ENCODE peak calls at places on chromosome 21, in nine cellular contexts. M is colonic mucosa, W is sigmoid colon, H is fibroblast of lung, D is stomach, T is GM23338, N is GM12865, P is heart right ventricle, K is fibroblast of the aortic adventitia. Y is an unnamed sample.

GRCh38 chr21:26171310-26172100 is 935 bp upstream of the APP start:
- DNase-seq in M (no peak), W (no peak), H (no peak), D (no peak), T (no peak), N (no peak), P (no peak), K (no peak), Y (no peak)

GRCh38 chr21:17726047-17726446 is 93.1 kb downstream of the C21orf91 start:
- DNase-seq in M (no peak), W (no peak), H (no peak), D (no peak), T (peak), N (no peak), P (no peak), K (no peak), Y (no peak)

GRCh38 chr21:28283652-28284490 is 708.8 kb downstream of the LTN1 start:
- DNase-seq in M (no peak), W (no peak), H (peak), D (no peak), T (no peak), N (no peak), P (no peak), K (peak), Y (peak)

GRCh38 chr21:14833952-14834351 is 230.8 kb downstream of the NRIP1 start:
- DNase-seq in M (no peak), W (no peak), H (no peak), D (no peak), T (no peak), N (no peak), P (no peak), K (no peak), Y (no peak)

GRCh38 chr21:27079807-27080206 is 112.9 kb upstream of the ADAMTS5 start:
- DNase-seq in M (no peak), W (no peak), H (no peak), D (no peak), T (no peak), N (no peak), P (no peak), K (no peak), Y (no peak)

GRCh38 chr21:41170442-41170841 is 2.5 kb downstream of the BACE2 start:
- DNase-seq in M (peak), W (no peak), H (peak), D (peak), T (peak), N (peak), P (peak), K (peak), Y (peak)

GRCh38 chr21:34201001-34201400 is 127.6 kb downstream of the MRPS6 start:
- DNase-seq in M (no peak), W (no peak), H (no peak), D (no peak), T (no peak), N (no peak), P (no peak), K (no peak), Y (no peak)

GRCh38 chr21:34362136-34362444 is 1.7 kb upstream of the KCNE2 start:
- DNase-seq in M (no peak), W (no peak), H (no peak), D (no peak), T (no peak), N (no peak), P (no peak), K (no peak), Y (no peak)

GRCh38 chr21:35779167-35779566 is 281.2 kb downstream of the SETD4 start:
- DNase-seq in M (no peak), W (no peak), H (no peak), D (no peak), T (no peak), N (no peak), P (no peak), K (no peak), Y (no peak)

GRCh38 chr21:41358193-41359166 is 3.3 kb upstream of the MX2 start:
- DNase-seq in M (no peak), W (no peak), H (no peak), D (no peak), T (no peak), N (no peak), P (no peak), K (no peak), Y (no peak)

DNA sequence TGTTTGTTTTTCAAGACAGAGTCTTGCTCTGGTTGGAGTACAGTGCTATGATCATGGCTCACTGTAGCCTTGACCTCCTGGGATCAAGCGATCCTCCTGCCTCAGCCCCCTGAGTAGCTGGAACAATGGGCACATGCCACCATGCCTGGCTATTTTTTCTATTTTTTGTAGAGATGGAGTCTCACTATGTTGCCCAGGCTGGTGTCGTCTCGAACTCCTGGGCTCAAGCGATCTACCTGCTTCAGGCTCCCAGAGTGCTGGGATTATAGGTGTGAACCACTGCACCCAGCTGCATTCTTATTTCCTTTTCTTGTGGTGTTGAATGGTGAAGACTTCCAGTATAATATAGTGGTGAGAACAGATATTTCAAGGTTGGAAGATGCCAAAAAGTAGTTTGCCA is 28.0 kb downstream of the B3GALT5 start:
- DNase-seq in M (peak), W (no peak), H (no peak), D (no peak), T (no peak), N (no peak), P (no peak), K (no peak), Y (no peak)
- H3K4me3 ChIP-seq in M (no peak), W (no peak), H (no peak), D (no peak), T (no peak), N (no peak), P (no peak), K (no peak), Y (no peak)

DNA sequence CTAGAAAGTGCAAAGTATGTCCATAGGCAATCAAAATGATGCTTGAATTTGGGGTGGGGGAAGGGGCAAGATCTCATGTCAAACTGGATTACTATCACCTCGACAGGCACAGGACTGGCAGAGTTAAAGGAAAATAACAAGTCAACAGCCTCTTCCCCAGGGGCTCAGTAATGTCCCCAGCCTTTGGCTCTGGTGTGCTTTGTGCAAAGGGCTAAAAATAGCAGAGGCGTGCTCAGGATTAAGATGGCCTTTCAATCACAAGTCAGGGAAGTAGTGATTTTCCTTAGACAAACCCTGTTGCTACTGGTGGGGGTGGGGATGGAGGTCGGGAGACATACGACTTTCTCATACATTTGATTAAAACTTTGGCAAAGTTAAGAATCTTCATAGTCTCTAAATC is 63.4 kb upstream of the OLIG2 start:
- DNase-seq in M (no peak), W (no peak), H (no peak), D (no peak), T (no peak), N (no peak), P (no peak), K (no peak), Y (no peak)
- TF ChIP-seq CTCF in M (no peak), W (no peak), H (no peak), D (no peak), T (no peak), N (no peak), P (no peak), K (no peak), Y (no peak)

GRCh38 chr21:44918107-44918470 is 2.6 kb downstream of the ITGB2 start:
- DNase-seq in M (no peak), W (no peak), H (no peak), D (no peak), T (no peak), N (no peak), P (no peak), K (no peak), Y (no peak)

GRCh38 chr21:44916965-44917364 is 3.7 kb downstream of the ITGB2 start:
- DNase-seq in M (no peak), W (no peak), H (peak), D (no peak), T (no peak), N (no peak), P (no peak), K (no peak), Y (no peak)

GRCh38 chr21:44919111-44919912 is 1.4 kb downstream of the ITGB2 start:
- DNase-seq in M (no peak), W (no peak), H (no peak), D (no peak), T (no peak), N (no peak), P (no peak), K (no peak), Y (no peak)

GRCh38 chr21:44918581-44919033 is 2.1 kb downstream of the ITGB2 start:
- DNase-seq in M (no peak), W (no peak), H (no peak), D (no peak), T (peak), N (no peak), P (no peak), K (no peak), Y (no peak)

GRCh38 chr21:44917446-44918106 is 3.1 kb downstream of the ITGB2 start:
- DNase-seq in M (no peak), W (no peak), H (no peak), D (no peak), T (no peak), N (no peak), P (no peak), K (no peak), Y (no peak)
- H3K4me3 ChIP-seq in M (no peak), W (no peak), H (no peak), D (peak), T (no peak), N (no peak), P (no peak), K (no peak), Y (no peak)

DNA sequence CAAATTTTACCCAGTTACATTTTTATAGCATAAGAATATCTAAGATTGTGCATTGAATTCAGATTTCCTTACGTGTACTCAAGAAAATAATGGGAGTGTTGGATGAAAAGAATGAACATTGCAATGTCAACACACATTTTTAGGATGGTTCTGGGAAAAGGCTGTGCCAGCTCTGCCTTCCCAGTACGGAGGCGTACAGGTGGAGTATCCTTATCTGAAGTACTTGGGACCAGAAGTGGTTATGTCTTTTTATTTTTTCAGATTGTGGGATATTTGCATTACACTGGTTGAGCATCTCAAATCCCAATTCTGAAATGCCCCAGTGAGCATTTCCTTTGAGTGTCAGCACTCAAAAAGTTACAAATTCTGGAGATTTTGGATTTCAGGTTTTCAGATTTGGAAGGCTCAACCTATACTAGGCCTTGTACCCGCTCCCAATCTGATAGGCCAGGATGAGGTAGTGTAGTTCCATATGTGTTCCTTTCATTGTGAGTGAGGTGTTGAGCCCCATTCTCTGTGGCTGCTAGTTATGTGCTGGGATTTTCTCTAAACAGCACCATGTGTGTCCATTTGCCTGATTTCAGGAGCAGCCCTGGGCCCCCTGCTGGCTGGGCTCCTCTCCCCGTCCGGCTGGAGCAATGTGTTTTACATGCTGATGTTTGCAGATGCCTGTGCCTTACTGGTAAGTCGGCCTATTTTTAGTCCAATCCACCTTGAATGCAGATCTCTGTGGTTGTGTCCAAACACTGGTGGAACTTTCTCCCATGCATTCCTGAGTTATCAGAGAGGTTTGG is 60.8 kb downstream of the SLC37A1 start:
- DNase-seq in M (no peak), W (peak), H (peak), D (peak), T (no peak), N (no peak), P (no peak), K (no peak), Y (peak)
- TF ChIP-seq CTCF in M (no peak), W (no peak), H (peak), D (no peak), T (no peak), N (no peak), P (peak), K (peak), Y (peak)

DNA sequence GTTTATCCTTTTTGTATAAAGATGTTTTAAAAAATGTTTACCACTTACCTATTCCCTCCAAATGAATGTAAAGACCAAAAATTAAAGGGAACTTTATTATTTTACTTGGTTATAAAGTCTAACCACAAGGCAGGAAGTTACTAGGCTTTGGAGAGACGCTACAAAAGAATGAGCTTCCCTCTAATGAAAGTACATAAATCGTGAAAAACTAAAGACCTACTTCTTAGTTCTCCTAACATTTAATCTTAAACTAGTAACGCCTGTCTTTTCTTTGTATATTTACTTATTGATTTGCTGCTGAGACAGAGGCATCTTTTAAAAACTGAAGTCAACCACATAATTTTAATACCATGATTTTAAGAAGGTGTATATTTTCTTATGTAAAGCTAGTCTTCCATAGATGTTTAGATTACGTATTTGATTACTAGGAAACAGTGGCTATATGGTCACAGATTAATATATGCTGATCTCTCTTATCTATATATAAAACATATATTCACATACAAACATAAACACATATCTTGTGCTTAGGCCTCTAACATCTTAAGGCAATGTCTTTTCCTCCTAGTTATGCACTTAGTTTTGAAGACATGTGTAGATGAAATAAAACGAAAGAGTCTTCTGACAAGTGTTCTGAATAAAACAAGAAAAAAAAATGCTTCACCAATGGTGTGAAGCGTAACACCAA is 466.9 kb downstream of the USP25 start:
- DNase-seq in M (no peak), W (no peak), H (peak), D (no peak), T (no peak), N (no peak), P (no peak), K (peak), Y (no peak)
- H3K4me3 ChIP-seq in M (no peak), W (peak), H (peak), D (peak), T (no peak), N (no peak), P (peak), K (peak), Y (peak)

GRCh38 chr21:37564341-37564923 is 197.9 kb downstream of the DYRK1A start:
- DNase-seq in M (peak), W (peak), H (peak), D (peak), T (peak), N (peak), P (peak), K (peak), Y (peak)
- TF ChIP-seq CTCF in M (no peak), W (no peak), H (no peak), D (no peak), T (peak), N (no peak), P (peak), K (no peak), Y (no peak)

DNA sequence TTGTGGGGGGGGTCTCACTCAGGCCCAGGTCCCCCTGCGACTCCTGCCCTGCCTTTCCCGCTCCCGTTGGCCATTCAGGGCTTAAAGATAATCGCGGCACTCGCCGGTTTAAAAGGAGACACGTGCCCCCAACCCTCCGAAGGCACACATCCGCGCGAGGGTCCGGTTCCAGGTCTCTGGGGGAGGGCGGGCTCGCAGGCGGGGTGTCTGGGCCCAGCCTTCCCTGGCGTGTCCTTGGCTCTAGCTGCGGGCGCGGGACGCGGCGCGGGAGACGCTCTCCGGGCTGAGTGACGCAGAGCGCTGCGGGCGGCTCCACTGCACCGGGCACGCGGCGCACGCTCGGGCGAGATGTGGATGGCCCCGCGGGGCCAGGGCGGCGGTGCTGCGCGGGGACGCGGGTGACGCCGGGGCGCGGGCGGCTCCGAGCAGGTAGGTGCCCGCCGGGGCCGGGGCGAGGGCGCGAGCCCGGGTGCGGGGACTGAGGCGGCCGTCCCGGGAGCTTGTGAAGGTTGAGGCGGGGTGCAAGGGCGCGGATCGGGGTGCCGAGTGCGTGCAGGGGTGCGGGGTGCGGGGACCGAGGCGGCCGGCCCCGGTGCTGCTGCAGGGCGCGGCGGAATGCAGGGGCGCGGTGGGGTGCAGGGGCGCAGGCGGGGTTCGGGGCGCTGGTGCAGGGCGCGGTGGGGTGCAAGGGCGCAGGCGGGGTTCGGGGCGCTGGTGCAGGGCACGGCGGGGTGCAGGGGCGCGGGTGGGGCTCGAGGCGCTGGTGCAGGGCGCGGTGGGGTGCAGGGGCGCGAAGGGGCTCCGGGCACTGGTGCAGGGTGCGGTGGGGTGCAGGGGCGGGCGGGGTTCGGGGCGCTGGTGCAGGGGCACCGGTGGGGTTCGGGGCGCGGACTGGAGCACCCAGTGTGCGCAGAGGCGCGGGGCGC is 3.3 kb upstream of the TRPM2 start:
- DNase-seq in M (no peak), W (no peak), H (no peak), D (no peak), T (peak), N (no peak), P (no peak), K (no peak), Y (no peak)
- H3K4me3 ChIP-seq in M (no peak), W (no peak), H (no peak), D (peak), T (peak), N (no peak), P (no peak), K (no peak), Y (no peak)

GRCh38 chr21:38542263-38542662 is 44.0 kb upstream of the ERG start:
- DNase-seq in M (no peak), W (no peak), H (no peak), D (no peak), T (no peak), N (no peak), P (no peak), K (no peak), Y (no peak)

DNA sequence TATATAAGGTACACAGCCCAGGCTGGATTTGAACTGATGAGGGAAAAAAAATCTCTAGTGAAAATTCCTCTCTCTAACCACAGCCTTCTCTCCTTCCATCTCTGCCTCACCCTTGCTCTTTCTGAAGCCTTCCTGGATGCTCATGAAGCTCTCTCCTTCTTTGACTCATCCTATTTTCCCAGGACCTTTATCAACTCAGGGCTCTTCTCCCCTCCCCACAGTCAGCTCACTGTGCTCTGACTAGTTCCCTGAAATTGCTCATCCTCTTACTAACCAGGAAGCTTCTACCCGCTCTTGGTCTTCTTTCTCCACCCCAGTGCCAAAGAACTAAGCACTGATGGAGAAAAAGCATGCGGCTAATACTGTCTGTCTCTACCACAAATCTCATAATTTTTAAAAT is 46.4 kb upstream of the ERG start:
- DNase-seq in M (no peak), W (no peak), H (peak), D (no peak), T (no peak), N (no peak), P (no peak), K (no peak), Y (no peak)
- TF ChIP-seq CTCF in M (no peak), W (no peak), H (no peak), D (no peak), T (no peak), N (no peak), P (no peak), K (no peak), Y (no peak)

Y was measured in foreskin fibroblast.